ENCODE peak calls at places on chromosome 1, in eight cellular contexts. One of them, this sample, is unnamed.

GRCh38 chr1:58814251-58815068 is 30.6 kb upstream of the JUN start:
- DNase-seq in heart left ventricle: peak; percentile 66
- DNase-seq in adrenal gland: peak; percentile 65
- DNase-seq in transverse colon: peak; percentile 86
- DNase-seq in brain microvascular endothelial cell: peak; percentile 52
- DNase-seq in pancreas: peak; percentile 71
- DNase-seq in heart right ventricle: peak; percentile 56
- DNase-seq in aorta: peak; percentile 65
- DNase-seq in this sample: no peak

GRCh38 chr1:18818036-18818435 is 41.4 kb downstream of the TAS1R2 start:
- DNase-seq in heart left ventricle: no peak
- DNase-seq in adrenal gland: no peak
- DNase-seq in transverse colon: no peak
- DNase-seq in brain microvascular endothelial cell: no peak
- DNase-seq in pancreas: no peak
- DNase-seq in heart right ventricle: no peak
- DNase-seq in aorta: no peak
- DNase-seq in this sample: no peak

GRCh38 chr1:38465463-38465862 is 394.1 kb downstream of the RRAGC start:
- DNase-seq in heart left ventricle: no peak
- DNase-seq in adrenal gland: no peak
- DNase-seq in transverse colon: no peak
- DNase-seq in brain microvascular endothelial cell: no peak
- DNase-seq in pancreas: no peak
- DNase-seq in heart right ventricle: no peak
- DNase-seq in aorta: no peak
- DNase-seq in this sample: no peak

GRCh38 chr1:147515046-147515869 is 26.0 kb upstream of the BCL9 start:
- DNase-seq in heart left ventricle: no peak
- DNase-seq in adrenal gland: no peak
- DNase-seq in transverse colon: no peak
- DNase-seq in brain microvascular endothelial cell: no peak
- DNase-seq in pancreas: no peak
- DNase-seq in heart right ventricle: no peak
- DNase-seq in aorta: no peak
- DNase-seq in this sample: peak; percentile 34

GRCh38 chr1:201299968-201300367 is 16.7 kb downstream of the PKP1 start:
- DNase-seq in heart left ventricle: peak; percentile 61
- DNase-seq in adrenal gland: peak; percentile 72
- DNase-seq in transverse colon: peak; percentile 63
- DNase-seq in brain microvascular endothelial cell: no peak
- DNase-seq in pancreas: no peak
- DNase-seq in heart right ventricle: peak; percentile 28
- DNase-seq in aorta: no peak
- DNase-seq in this sample: no peak

GRCh38 chr1:36783475-36783874 is 250.8 kb downstream of the GRIK3 start:
- DNase-seq in heart left ventricle: no peak
- DNase-seq in adrenal gland: no peak
- DNase-seq in transverse colon: no peak
- DNase-seq in brain microvascular endothelial cell: no peak
- DNase-seq in pancreas: no peak
- DNase-seq in heart right ventricle: no peak
- DNase-seq in aorta: no peak
- DNase-seq in this sample: no peak

GRCh38 chr1:94778808-94779207 is 41.3 kb upstream of the SLC44A3 start:
- DNase-seq in heart left ventricle: no peak
- DNase-seq in adrenal gland: no peak
- DNase-seq in transverse colon: no peak
- DNase-seq in brain microvascular endothelial cell: no peak
- DNase-seq in pancreas: no peak
- DNase-seq in heart right ventricle: no peak
- DNase-seq in aorta: no peak
- DNase-seq in this sample: no peak

GRCh38 chr1:2148691-2149090 is 45.9 kb downstream of the FAAP20 start:
- DNase-seq in heart left ventricle: no peak
- DNase-seq in adrenal gland: peak; percentile 48
- DNase-seq in transverse colon: peak; percentile 31
- DNase-seq in brain microvascular endothelial cell: no peak
- DNase-seq in pancreas: no peak
- DNase-seq in heart right ventricle: no peak
- DNase-seq in aorta: no peak
- DNase-seq in this sample: no peak

GRCh38 chr1:247037483-247038320 is 29.8 kb upstream of the ZNF695 start:
- DNase-seq in heart left ventricle: no peak
- DNase-seq in adrenal gland: no peak
- DNase-seq in transverse colon: no peak
- DNase-seq in brain microvascular endothelial cell: no peak
- DNase-seq in pancreas: no peak
- DNase-seq in heart right ventricle: no peak
- DNase-seq in aorta: no peak
- DNase-seq in this sample: no peak

GRCh38 chr1:167651161-167651693 is 21.2 kb downstream of the RCSD1 start:
- DNase-seq in heart left ventricle: peak; percentile 53
- DNase-seq in adrenal gland: no peak
- DNase-seq in transverse colon: no peak
- DNase-seq in brain microvascular endothelial cell: no peak
- DNase-seq in pancreas: no peak
- DNase-seq in heart right ventricle: no peak
- DNase-seq in aorta: no peak
- DNase-seq in this sample: no peak

GRCh38 chr1:168509875-168510594 is 33.8 kb downstream of the XCL2 start:
- DNase-seq in heart left ventricle: no peak
- DNase-seq in adrenal gland: no peak
- DNase-seq in transverse colon: no peak
- DNase-seq in brain microvascular endothelial cell: no peak
- DNase-seq in pancreas: no peak
- DNase-seq in heart right ventricle: no peak
- DNase-seq in aorta: no peak
- DNase-seq in this sample: no peak

GRCh38 chr1:168405931-168406330 is 125.3 kb downstream of the TBX19 start:
- DNase-seq in heart left ventricle: no peak
- DNase-seq in adrenal gland: no peak
- DNase-seq in transverse colon: no peak
- DNase-seq in brain microvascular endothelial cell: no peak
- DNase-seq in pancreas: no peak
- DNase-seq in heart right ventricle: no peak
- DNase-seq in aorta: no peak
- DNase-seq in this sample: no peak

GRCh38 chr1:43143441-43143888 is 28.6 kb downstream of the EBNA1BP2 start:
- DNase-seq in heart left ventricle: no peak
- DNase-seq in adrenal gland: no peak
- DNase-seq in transverse colon: no peak
- DNase-seq in brain microvascular endothelial cell: no peak
- DNase-seq in pancreas: no peak
- DNase-seq in heart right ventricle: no peak
- DNase-seq in aorta: no peak
- DNase-seq in this sample: no peak

GRCh38 chr1:170823120-170823519 is 112.2 kb upstream of the MROH9 start:
- DNase-seq in heart left ventricle: no peak
- DNase-seq in adrenal gland: no peak
- DNase-seq in transverse colon: no peak
- DNase-seq in brain microvascular endothelial cell: peak; percentile 28
- DNase-seq in pancreas: no peak
- DNase-seq in heart right ventricle: no peak
- DNase-seq in aorta: no peak
- DNase-seq in this sample: no peak

GRCh38 chr1:168320805-168321577 is 40.3 kb downstream of the TBX19 start:
- DNase-seq in heart left ventricle: no peak
- DNase-seq in adrenal gland: peak; percentile 76
- DNase-seq in transverse colon: no peak
- DNase-seq in brain microvascular endothelial cell: peak; percentile 87
- DNase-seq in pancreas: no peak
- DNase-seq in heart right ventricle: peak; percentile 5
- DNase-seq in aorta: no peak
- DNase-seq in this sample: peak; percentile 75

GRCh38 chr1:224939844-224940425 is 10.5 kb downstream of the DNAH14 start:
- DNase-seq in heart left ventricle: no peak
- DNase-seq in adrenal gland: no peak
- DNase-seq in transverse colon: no peak
- DNase-seq in brain microvascular endothelial cell: no peak
- DNase-seq in pancreas: no peak
- DNase-seq in heart right ventricle: no peak
- DNase-seq in aorta: no peak
- DNase-seq in this sample: no peak

DNA sequence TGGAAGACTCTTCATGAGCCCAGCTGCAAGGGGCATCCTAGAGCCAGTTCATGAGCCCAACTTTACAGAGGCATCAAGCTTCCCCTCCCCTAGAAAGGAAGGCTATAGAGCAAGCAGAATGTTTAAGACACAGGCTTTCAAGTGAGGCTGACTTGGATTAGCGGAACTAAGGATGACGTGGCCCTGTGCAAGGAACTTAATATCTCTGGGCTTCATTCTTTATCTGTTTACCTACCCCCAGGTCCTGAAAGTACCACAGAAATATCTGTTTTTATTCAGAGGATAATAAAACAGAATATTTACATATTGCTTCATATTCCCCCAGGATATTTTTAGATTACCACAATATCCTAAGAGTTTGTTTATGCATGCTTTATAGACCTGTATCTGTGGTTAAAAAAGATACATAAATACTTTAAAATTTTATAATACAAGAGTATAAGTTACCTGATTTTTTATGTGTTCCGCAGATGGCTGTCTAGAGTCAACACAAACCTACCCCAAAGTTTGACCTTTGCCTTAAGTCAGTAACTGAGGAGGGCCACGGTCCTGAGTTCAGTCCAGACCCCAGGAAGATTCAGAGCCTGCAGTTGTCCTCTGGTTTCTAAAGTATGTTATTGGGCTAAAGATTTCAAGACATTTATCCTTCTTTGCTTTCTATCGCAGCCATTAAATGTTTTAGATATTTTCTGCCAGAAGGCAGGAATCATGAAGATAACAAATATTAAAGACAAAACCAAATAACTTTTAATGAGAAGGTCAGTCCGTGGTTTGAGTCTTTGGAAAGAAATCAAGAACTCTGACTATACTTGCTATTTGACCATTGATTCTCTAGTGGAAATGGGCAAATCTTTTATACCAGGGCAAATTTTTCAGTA is 38.3 kb upstream of the HAO2 start:
- DNase-seq in heart left ventricle: no peak
- DNase-seq in adrenal gland: no peak
- DNase-seq in transverse colon: no peak
- DNase-seq in brain microvascular endothelial cell: peak; percentile 15
- DNase-seq in pancreas: no peak
- DNase-seq in heart right ventricle: no peak
- DNase-seq in aorta: no peak
- DNase-seq in this sample: no peak
- H3K4me3 ChIP-seq in heart left ventricle: no peak overlapping the region
- H3K4me3 ChIP-seq in adrenal gland: no peak overlapping the region
- H3K4me3 ChIP-seq in transverse colon: no peak overlapping the region
- H3K4me3 ChIP-seq in brain microvascular endothelial cell: no peak overlapping the region
- H3K4me3 ChIP-seq in pancreas: no peak overlapping the region
- H3K4me3 ChIP-seq in heart right ventricle: no peak overlapping the region
- H3K4me3 ChIP-seq in aorta: no peak overlapping the region
- H3K4me3 ChIP-seq in this sample: no peak overlapping the region

DNA sequence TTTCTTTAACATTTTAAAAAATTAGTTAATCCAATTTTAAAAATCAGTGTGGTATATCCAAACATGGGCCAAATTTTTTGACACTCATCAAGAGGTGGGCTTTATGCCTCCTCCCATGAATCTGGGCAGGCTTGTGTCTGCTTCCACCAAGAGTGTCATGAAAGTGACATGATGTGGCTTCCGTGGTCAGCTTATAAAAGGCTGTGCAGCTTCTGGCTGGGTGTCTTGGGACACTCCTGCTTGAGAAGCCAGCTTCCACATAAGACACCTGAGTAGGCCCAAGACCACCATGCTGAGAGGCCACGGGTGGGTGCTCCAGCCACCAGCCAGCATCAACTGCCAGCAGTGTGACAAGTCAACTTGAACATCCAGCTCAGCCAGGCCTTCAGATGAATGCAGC is 74.3 kb upstream of the RUNX3 start:
- DNase-seq in heart left ventricle: no peak
- DNase-seq in adrenal gland: no peak
- DNase-seq in transverse colon: no peak
- DNase-seq in brain microvascular endothelial cell: no peak
- DNase-seq in pancreas: no peak
- DNase-seq in heart right ventricle: no peak
- DNase-seq in aorta: no peak
- DNase-seq in this sample: no peak
- H3K4me3 ChIP-seq in heart left ventricle: no peak overlapping the region
- H3K4me3 ChIP-seq in adrenal gland: no peak overlapping the region
- H3K4me3 ChIP-seq in transverse colon: no peak overlapping the region
- H3K4me3 ChIP-seq in brain microvascular endothelial cell: no peak overlapping the region
- H3K4me3 ChIP-seq in pancreas: no peak overlapping the region
- H3K4me3 ChIP-seq in heart right ventricle: no peak overlapping the region
- H3K4me3 ChIP-seq in aorta: no peak overlapping the region
- H3K4me3 ChIP-seq in this sample: no peak overlapping the region

DNA sequence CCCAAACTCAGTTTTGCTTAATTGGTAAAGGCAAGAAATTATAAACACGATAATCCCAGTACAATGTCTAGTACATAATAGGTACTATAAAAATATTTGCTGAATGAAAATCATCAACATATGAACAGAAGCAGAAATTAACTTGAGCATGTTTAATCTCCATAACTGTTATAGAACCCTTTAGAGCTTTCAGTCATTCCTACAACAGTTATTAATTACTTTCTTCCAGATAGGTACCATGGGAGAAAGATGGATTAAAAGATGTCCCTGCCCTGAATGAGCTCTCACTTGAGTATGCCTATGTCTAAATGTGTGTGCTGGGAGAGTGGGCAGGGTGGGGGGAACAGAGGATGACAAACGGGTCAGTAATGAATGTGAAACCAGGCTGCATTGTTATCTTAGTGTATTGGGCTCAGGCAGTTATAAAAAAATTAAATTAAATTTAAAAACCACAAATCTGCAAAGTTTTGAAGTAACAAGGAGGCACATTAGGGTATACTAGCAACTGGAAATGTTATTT is 2.4 kb downstream of the EPS15 start:
- DNase-seq in heart left ventricle: no peak
- DNase-seq in adrenal gland: no peak
- DNase-seq in transverse colon: no peak
- DNase-seq in brain microvascular endothelial cell: peak; percentile 35
- DNase-seq in pancreas: no peak
- DNase-seq in heart right ventricle: no peak
- DNase-seq in aorta: no peak
- DNase-seq in this sample: no peak
- H3K4me3 ChIP-seq in heart left ventricle: peak overlapping the region; percentile 83
- H3K4me3 ChIP-seq in adrenal gland: peak overlapping the region; percentile 94
- H3K4me3 ChIP-seq in transverse colon: no peak overlapping the region
- H3K4me3 ChIP-seq in brain microvascular endothelial cell: no peak overlapping the region
- H3K4me3 ChIP-seq in pancreas: no peak overlapping the region
- H3K4me3 ChIP-seq in heart right ventricle: peak overlapping the region; percentile 72
- H3K4me3 ChIP-seq in aorta: no peak overlapping the region
- H3K4me3 ChIP-seq in this sample: no peak overlapping the region

DNA sequence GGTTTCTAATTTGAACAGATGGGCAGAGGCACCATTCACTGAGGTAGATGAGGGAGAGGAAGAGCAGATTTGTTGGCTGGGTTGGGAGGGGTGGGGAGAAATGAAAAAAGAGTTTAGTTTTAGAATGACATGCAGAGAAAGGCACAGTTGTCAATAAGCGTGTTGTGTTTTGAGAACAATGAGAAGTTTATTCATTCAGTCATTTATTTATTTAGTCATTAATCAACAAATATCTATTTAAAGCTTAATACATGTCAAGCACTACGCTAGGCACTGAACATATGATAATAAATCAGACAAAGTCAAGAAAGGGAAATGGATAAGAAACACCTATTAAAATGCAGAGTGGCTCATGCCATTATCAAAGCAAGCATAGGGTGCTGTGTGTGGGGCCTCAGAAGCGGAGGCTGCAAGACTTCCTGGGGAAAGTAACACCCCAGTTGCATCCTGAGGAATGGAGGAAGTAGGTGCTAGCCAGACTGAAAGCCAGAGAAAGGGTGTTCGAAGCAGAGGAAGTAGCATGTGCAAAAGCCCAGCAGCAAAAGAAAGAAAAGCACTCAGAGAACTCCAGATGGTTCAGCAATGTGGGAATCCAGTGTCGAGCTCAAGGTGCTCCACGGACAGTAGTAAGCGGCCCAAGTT is 114.1 kb downstream of the RNF220 start:
- DNase-seq in heart left ventricle: no peak
- DNase-seq in adrenal gland: no peak
- DNase-seq in transverse colon: no peak
- DNase-seq in brain microvascular endothelial cell: no peak
- DNase-seq in pancreas: no peak
- DNase-seq in heart right ventricle: no peak
- DNase-seq in aorta: no peak
- DNase-seq in this sample: no peak
- H3K4me3 ChIP-seq in heart left ventricle: no peak overlapping the region
- H3K4me3 ChIP-seq in adrenal gland: no peak overlapping the region
- H3K4me3 ChIP-seq in transverse colon: no peak overlapping the region
- H3K4me3 ChIP-seq in brain microvascular endothelial cell: no peak overlapping the region
- H3K4me3 ChIP-seq in pancreas: no peak overlapping the region
- H3K4me3 ChIP-seq in heart right ventricle: no peak overlapping the region
- H3K4me3 ChIP-seq in aorta: no peak overlapping the region
- H3K4me3 ChIP-seq in this sample: no peak overlapping the region

This sample was measured in skeletal muscle cell.